ENCODE peak calls at places on chromosome 15, in six cellular contexts. W is A549, U is IMR-90, I is K562, Z is HepG2, B is GM12878. M is an unnamed sample.

GRCh38 chr15:66935121-66935520 is 130.3 kb upstream of the SMAD3 start:
- DNase-seq in Z (no peak), B (no peak), I (no peak), U (no peak), W (no peak), M (no peak)

GRCh38 chr15:36791849-36792618 is 212.6 kb downstream of the CDIN1 start:
- DNase-seq in B (no peak), U (peak), Z (no peak), W (no peak), I (no peak), M (no peak)

GRCh38 chr15:48572823-48573222 is 72.7 kb downstream of the FBN1 start:
- DNase-seq in B (no peak), U (no peak), W (no peak), I (no peak), Z (no peak), M (no peak)

GRCh38 chr15:68868296-68868695 is 47.6 kb upstream of the ANP32A start:
- DNase-seq in W (no peak), Z (no peak), B (no peak), U (no peak), I (no peak), M (no peak)

GRCh38 chr15:52546031-52546751 is 17.5 kb upstream of the MYO5A start:
- DNase-seq in Z (no peak), I (no peak), U (no peak), W (peak), B (no peak), M (no peak)

GRCh38 chr15:55526559-55527036 is 18.6 kb upstream of the DNAAF4 start:
- DNase-seq in B (no peak), I (peak), Z (peak), W (peak), U (peak), M (peak)

GRCh38 chr15:99343836-99344551 is 92.7 kb downstream of the LRRC28 start:
- DNase-seq in W (peak), B (no peak), I (no peak), U (no peak), Z (no peak), M (peak)

GRCh38 chr15:84398763-84399701 is 163.5 kb downstream of the GOLGA6L4 start:
- DNase-seq in U (no peak), Z (no peak), I (no peak), B (no peak), W (no peak), M (no peak)

GRCh38 chr15:35293353-35294130 is 208.4 kb upstream of the NANOGP8 start:
- DNase-seq in B (no peak), Z (peak), I (peak), U (peak), W (peak), M (peak)

GRCh38 chr15:45314960-45315359 is 62.9 kb downstream of the SLC28A2 start:
- DNase-seq in W (peak), I (peak), B (no peak), Z (no peak), U (peak), M (no peak)

GRCh38 chr15:73225358-73226015 is 143.3 kb downstream of the HCN4 start:
- DNase-seq in U (no peak), W (peak), I (peak), Z (no peak), B (no peak), M (no peak)

GRCh38 chr15:27043770-27044169 is 72.8 kb downstream of the GABRG3 start:
- DNase-seq in B (no peak), U (no peak), I (no peak), W (no peak), Z (no peak), M (no peak)

GRCh38 chr15:69308949-69309348 is 10.2 kb downstream of the PAQR5 start:
- DNase-seq in W (no peak), Z (no peak), I (no peak), U (no peak), B (no peak), M (no peak)

GRCh38 chr15:24955549-24955929 is 752 bp downstream of the SNRPN start:
- DNase-seq in I (no peak), W (no peak), U (no peak), B (no peak), Z (no peak), M (peak)

GRCh38 chr15:91853968-91854943 is 748 bp downstream of the SLCO3A1 start:
- DNase-seq in U (no peak), Z (no peak), B (no peak), I (no peak), W (peak), M (peak)

GRCh38 chr15:33311312-33311971 is 675 bp downstream of the RYR3 start:
- DNase-seq in B (no peak), Z (no peak), U (no peak), I (no peak), W (no peak), M (peak)

GRCh38 chr15:84840741-84841429 is 23.7 kb downstream of the ALPK3 start:
- DNase-seq in Z (peak), I (no peak), W (peak), U (peak), B (no peak), M (peak)

DNA sequence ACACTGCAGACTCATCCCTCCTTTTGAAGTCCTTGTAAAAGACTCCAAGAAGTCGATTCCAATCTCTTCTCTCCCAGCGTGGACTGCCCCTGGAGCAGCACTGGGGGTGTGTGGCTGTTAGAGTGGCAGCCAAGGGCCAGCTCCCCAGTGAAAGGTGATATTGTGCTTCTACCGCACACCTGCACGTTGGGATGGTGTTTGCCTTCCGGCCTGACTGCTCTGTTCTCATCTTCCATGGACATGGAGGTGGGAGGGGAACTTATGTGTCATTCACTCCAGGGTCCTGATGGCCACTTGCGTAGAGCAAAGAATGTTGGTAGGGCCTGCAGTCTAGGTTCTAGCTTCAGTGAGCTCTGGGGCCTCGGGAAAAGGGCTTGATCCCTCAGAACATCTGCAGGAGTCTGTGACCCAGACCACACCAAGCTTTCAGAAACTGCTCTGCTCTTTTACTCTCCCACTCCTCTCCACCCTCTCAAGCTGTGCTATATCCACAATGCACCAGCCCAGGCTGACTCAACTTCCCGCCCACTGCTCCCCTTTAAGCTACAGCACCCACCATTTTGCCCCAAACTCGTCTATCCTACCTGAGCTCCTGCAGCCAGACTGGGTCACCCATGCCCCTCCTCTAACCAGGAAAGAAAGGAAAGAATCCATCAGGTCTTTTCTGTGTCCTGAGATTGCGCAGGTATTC is 31.3 kb downstream of the LIPC start:
- DNase-seq in U (no peak), W (no peak), I (no peak), B (no peak), Z (peak), M (no peak)
- TF ChIP-seq SMC3 in U (no peak), W (no peak), I (no peak), B (no peak), Z (no peak), M (no peak)

GRCh38 chr15:59549826-59550225 is 61.8 kb upstream of the GCNT3 start:
- DNase-seq in Z (no peak), B (no peak), W (no peak), I (no peak), U (no peak), M (no peak)
- TF ChIP-seq SMC3 in Z (no peak), B (no peak), W (no peak), I (no peak), U (no peak), M (no peak)

GRCh38 chr15:63436872-63437375 is 55.3 kb upstream of the CA12 start:
- DNase-seq in W (peak), U (peak), I (peak), Z (peak), B (no peak), M (peak)
- TF ChIP-seq SMC3 in W (no peak), U (no peak), I (no peak), Z (no peak), B (no peak), M (no peak)

GRCh38 chr15:74642328-74642723 is 26.7 kb downstream of the CLK3 start:
- DNase-seq in W (no peak), Z (no peak), U (no peak), B (no peak), I (no peak), M (no peak)
- TF ChIP-seq SMC3 in W (no peak), Z (no peak), U (no peak), B (no peak), I (no peak), M (no peak)

GRCh38 chr15:100598655-100599054 is 3.3 kb downstream of the LINS1 start:
- DNase-seq in B (no peak), I (peak), U (no peak), Z (no peak), W (no peak), M (no peak)

GRCh38 chr15:100595964-100596363 is 6.0 kb downstream of the LINS1 start:
- DNase-seq in Z (no peak), B (no peak), I (peak), U (no peak), W (no peak), M (no peak)

GRCh38 chr15:100593431-100593830 is 8.6 kb downstream of the LINS1 start:
- DNase-seq in W (no peak), Z (no peak), B (no peak), U (no peak), I (no peak), M (no peak)

GRCh38 chr15:100597862-100598261 is 4.1 kb downstream of the LINS1 start:
- DNase-seq in Z (no peak), U (no peak), I (no peak), W (no peak), B (no peak), M (no peak)

GRCh38 chr15:100596792-100597191 is 5.2 kb downstream of the LINS1 start:
- DNase-seq in W (no peak), B (peak), U (no peak), Z (no peak), I (peak), M (no peak)
- TF ChIP-seq SMC3 in W (no peak), B (no peak), U (no peak), Z (no peak), I (no peak), M (no peak)

GRCh38 chr15:70427531-70428120 is 329.9 kb upstream of the TLE3 start:
- DNase-seq in W (no peak), U (no peak), I (no peak), B (no peak), Z (no peak), M (no peak)
- TF ChIP-seq SMC3 in W (no peak), U (no peak), I (no peak), B (no peak), Z (no peak), M (no peak)

DNA sequence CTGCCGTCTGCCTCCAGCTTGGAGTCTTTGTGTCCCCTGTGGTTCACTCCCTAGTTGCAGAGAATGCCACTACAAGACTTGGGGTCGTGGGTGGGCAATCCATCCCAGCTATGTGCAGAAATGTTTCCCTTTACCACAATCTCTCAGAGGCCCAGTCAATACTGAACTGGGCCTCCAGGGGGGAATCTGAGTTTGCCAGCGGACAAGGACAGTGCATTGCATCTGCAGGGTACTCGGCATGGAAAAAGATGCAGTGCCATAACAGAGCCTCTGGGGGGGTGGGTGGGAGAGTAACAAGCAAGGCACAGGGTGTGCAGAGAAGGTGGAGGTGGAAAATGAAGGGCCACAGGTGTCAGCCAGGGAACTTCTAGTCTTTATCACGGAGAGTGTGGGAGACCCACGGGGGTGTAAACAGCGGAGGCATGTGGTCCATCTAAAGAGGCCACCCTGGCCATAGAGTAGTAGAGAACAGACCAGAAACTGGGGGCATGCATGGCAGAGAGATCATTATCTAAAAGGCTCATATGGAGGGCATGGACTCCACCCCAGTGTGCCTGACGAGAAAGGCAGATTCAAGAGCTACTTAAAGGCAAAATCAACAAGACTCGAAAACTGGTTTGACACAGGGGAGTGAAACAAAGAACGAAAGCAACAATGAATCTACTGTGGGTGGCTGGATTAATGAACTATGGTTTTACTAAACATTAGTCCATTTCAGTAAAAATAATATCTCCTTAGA is 182.4 kb downstream of the ANXA2 start:
- DNase-seq in U (no peak), I (no peak), B (no peak), W (no peak), Z (no peak), M (no peak)
- TF ChIP-seq SMC3 in U (no peak), I (no peak), B (no peak), W (no peak), Z (no peak), M (no peak)

DNA sequence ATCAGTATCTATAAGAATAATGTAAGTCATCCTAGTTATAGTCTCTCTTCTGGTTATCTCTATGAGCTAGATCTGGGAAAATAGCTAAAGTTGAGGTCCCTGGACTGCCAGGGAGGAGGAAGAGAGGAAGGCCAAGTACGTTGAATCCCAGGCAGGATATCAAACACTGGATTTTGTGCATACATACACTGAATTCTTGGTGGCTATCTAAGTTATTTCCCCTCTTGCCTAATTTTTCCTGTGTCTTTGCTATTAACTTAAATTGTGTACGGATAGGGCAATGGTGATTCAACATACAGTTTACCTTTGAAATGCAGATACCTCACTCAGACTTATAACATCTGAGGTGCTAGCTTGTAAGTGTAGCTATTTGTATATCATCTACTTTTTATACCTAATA is 27.2 kb downstream of the FBXO22 start:
- DNase-seq in U (no peak), B (no peak), W (no peak), Z (no peak), I (no peak), M (no peak)
- TF ChIP-seq SMC3 in U (no peak), B (no peak), W (no peak), Z (no peak), I (no peak), M (no peak)

GRCh38 chr15:93235926-93236781 is 147.1 kb upstream of the RGMA start:
- DNase-seq in U (no peak), I (no peak), Z (no peak), B (no peak), W (peak), M (no peak)
- TF ChIP-seq SMC3 in U (no peak), I (no peak), Z (no peak), B (no peak), W (no peak), M (no peak)

M was measured in SK-N-SH.